ENCODE peak calls at places on chromosomes 1 and 21, in seven cellular contexts. D, U, R, H, E, M and S are unnamed samples.

GRCh38 chr1:119294728-119295127 is 73.9 kb upstream of the HAO2 start:
- DNase-seq in D (no peak), U (no peak), R (no peak), H (no peak), E (no peak), M (no peak), S (no peak)

GRCh38 chr1:25890249-25891034 is 14.9 kb upstream of the PAQR7 start:
- DNase-seq in D (peak), U (no peak), R (peak), H (peak), E (no peak), M (peak), S (no peak)

GRCh38 chr1:182163821-182164223 is 102.3 kb upstream of the ZNF648 start:
- DNase-seq in D (no peak), U (no peak), R (no peak), H (no peak), E (peak), M (no peak), S (no peak)

GRCh38 chr1:221620437-221621384 is 121.2 kb downstream of the DUSP10 start:
- DNase-seq in D (peak), U (no peak), R (no peak), H (peak), E (no peak), M (peak), S (no peak)

GRCh38 chr1:226763741-226764264 is 24.7 kb upstream of the ITPKB start:
- DNase-seq in D (peak), U (no peak), R (peak), H (peak), E (no peak), M (peak), S (no peak)

GRCh38 chr21:45972716-45973474 is 8.7 kb upstream of the COL6A1 start:
- DNase-seq in D (peak), U (peak), R (no peak), H (no peak), E (peak), M (no peak), S (no peak)

GRCh38 chr1:5506634-5507033 is 485.6 kb downstream of the NPHP4 start:
- DNase-seq in D (no peak), U (no peak), R (no peak), H (no peak), E (no peak), M (no peak), S (no peak)

GRCh38 chr1:152044386-152044785 is 7.6 kb upstream of the S100A11 start:
- DNase-seq in D (no peak), U (no peak), R (no peak), H (no peak), E (no peak), M (no peak), S (no peak)

GRCh38 chr1:180970333-180971079 is 52.2 kb downstream of the STX6 start:
- DNase-seq in D (no peak), U (no peak), R (no peak), H (no peak), E (no peak), M (no peak), S (no peak)

GRCh38 chr21:42835211-42835610 is 44.1 kb downstream of the WDR4 start:
- DNase-seq in D (no peak), U (no peak), R (no peak), H (no peak), E (no peak), M (no peak), S (peak)

GRCh38 chr1:108732398-108732797 is 14.1 kb upstream of the STXBP3 start:
- DNase-seq in D (peak), U (no peak), R (no peak), H (peak), E (no peak), M (no peak), S (no peak)

GRCh38 chr1:22363403-22364325 is 88.0 kb upstream of the ZBTB40 start:
- DNase-seq in D (no peak), U (no peak), R (no peak), H (no peak), E (no peak), M (no peak), S (no peak)

GRCh38 chr21:35644523-35644922 is 415.8 kb downstream of the SETD4 start:
- DNase-seq in D (no peak), U (no peak), R (no peak), H (no peak), E (no peak), M (no peak), S (no peak)

GRCh38 chr1:183954496-183954895 is 83.0 kb downstream of the COLGALT2 start:
- DNase-seq in D (no peak), U (no peak), R (no peak), H (peak), E (no peak), M (peak), S (no peak)

GRCh38 chr1:83959824-83960441 is 39.0 kb downstream of the TTLL7 start:
- DNase-seq in D (peak), U (no peak), R (no peak), H (peak), E (no peak), M (peak), S (no peak)

GRCh38 chr1:83964153-83964552 is 34.8 kb downstream of the TTLL7 start:
- DNase-seq in D (no peak), U (no peak), R (no peak), H (no peak), E (no peak), M (no peak), S (no peak)

GRCh38 chr1:83960669-83961277 is 38.2 kb downstream of the TTLL7 start:
- DNase-seq in D (no peak), U (no peak), R (no peak), H (no peak), E (no peak), M (no peak), S (no peak)

GRCh38 chr1:83958704-83959103 is 40.2 kb downstream of the TTLL7 start:
- DNase-seq in D (peak), U (no peak), R (no peak), H (no peak), E (no peak), M (peak), S (no peak)

GRCh38 chr1:83961571-83962295 is 37.2 kb downstream of the TTLL7 start:
- DNase-seq in D (peak), U (no peak), R (no peak), H (no peak), E (no peak), M (no peak), S (no peak)
- TF ChIP-seq CTCF in D (no peak), U (no peak), R (no peak), H (no peak), E (no peak), M (no peak), S (no peak)

DNA sequence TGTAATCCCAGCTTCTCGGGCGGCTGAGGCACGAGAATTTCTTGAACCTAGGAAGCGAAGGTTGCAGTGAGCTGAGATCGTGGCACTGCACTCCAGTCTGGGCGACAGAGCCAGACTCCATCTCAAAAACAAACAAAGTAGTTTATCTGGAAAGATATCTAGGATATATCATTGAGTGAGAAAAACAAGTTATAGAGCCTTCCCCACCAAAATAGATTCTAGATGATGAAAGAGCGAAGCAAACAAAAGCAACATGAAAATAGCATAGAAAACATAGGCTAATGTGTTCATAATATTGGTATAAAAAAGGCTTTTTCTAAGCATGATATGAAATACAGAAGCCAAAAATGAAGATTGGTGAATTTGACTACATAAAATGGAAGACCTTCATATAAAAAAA is 52.1 kb downstream of the ZFYVE9 start:
- DNase-seq in D (no peak), U (no peak), R (no peak), H (no peak), E (no peak), M (no peak), S (no peak)
- TF ChIP-seq CTCF in D (no peak), U (no peak), R (no peak), H (no peak), E (no peak), M (no peak), S (no peak)

GRCh38 chr1:203289982-203290260 is 15.4 kb upstream of the BTG2 start:
- DNase-seq in D (no peak), U (no peak), R (no peak), H (no peak), E (no peak), M (no peak), S (no peak)
- TF ChIP-seq CTCF in D (no peak), U (no peak), R (no peak), H (no peak), E (no peak), M (no peak), S (no peak)

DNA sequence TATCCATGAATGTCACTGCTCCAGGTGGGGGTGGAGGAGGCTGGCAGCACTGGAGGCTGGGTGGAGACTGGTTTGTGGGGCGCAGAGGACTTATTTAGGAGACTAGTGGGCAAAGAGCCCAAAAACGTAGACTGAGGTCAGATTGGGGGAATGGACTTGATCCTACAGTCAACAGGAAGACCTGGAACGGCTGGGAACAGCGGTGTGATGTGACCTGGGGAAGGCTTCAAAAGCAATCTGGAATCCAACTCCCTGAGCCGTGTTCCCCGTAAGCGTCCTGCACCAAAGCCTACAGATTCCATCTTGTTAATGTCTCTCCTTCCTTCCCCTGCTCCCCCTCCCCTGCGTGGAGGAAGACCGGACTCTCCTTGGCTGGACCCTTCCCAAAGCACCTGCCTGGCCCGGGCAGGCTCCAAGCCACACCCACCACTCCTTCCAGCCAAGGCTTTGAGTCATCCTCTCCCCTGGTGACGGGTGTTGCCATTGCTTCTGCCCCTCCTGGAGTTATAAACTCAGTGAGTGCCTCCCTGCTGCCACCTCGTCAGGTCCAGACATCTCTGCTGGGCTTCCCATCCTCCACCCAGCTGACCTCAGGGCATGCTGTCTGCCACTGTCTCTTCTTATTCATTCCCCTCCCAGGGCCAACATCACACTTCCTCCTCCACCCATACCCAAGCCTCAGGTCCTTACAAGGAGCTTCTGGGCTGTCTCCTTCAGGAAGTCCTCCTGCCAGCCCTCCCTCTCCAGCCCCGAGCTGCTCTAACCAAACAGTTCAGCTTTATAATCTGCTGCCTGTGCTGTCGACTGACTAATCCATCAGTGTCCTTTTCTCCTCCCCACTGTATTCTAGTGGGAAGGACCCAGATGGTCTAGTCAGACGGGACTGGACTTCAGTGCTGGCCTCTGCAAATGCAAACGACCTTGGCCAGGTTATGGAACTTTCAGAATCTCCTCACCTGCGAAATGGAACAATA is 1.6 kb upstream of the CLSTN1 start:
- DNase-seq in D (peak), U (no peak), R (peak), H (peak), E (peak), M (peak), S (no peak)
- TF ChIP-seq CTCF in D (no peak), U (no peak), R (no peak), H (no peak), E (no peak), M (peak), S (no peak)

DNA sequence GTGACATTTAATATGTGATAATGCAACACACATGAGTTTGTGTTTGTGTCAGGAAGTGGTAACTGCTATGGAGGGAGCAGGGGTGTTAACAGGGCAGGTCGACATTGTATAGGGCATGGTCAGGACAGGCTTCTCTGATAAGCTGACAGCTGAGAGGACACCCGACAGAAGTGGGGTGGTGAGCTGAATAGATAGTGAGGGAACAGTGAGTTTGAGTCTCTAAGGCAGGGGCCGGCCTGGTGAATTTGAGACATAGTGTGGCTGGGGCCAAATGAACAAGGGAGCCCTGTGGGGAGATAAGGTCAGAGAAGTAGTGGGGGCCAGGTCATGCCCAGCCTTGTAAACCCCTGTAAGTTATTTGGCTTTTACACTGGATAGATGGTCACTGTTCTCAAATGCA is 217.4 kb upstream of the KIAA0040 start:
- DNase-seq in D (no peak), U (no peak), R (no peak), H (no peak), E (no peak), M (no peak), S (no peak)
- TF ChIP-seq CTCF in D (no peak), U (no peak), R (no peak), H (no peak), E (no peak), M (no peak), S (no peak)